ENCODE peak calls at places on chromosomes 1 and 21, in eight cellular contexts. One of them, this sample, is unnamed.

GRCh38 chr21:45224189-45224938 is 63.3 kb downstream of the POFUT2 start:
- DNase-seq in adrenal gland: no peak
- DNase-seq in body of pancreas: no peak
- DNase-seq in CD4-positive, alpha-beta T cell: peak; percentile 77
- DNase-seq in HCT116: no peak
- DNase-seq in SJCRH30: no peak
- DNase-seq in ovary: no peak
- DNase-seq in OCI-LY7: no peak
- DNase-seq in this sample: peak; percentile 72

GRCh38 chr21:19326581-19327319 is 923.2 kb upstream of the TMPRSS15 start:
- DNase-seq in CD4-positive, alpha-beta T cell: no peak
- DNase-seq in HCT116: no peak
- DNase-seq in body of pancreas: no peak
- DNase-seq in OCI-LY7: no peak
- DNase-seq in SJCRH30: peak; percentile 64
- DNase-seq in ovary: no peak
- DNase-seq in adrenal gland: no peak
- DNase-seq in this sample: no peak

GRCh38 chr1:51249445-51249844 is 13.4 kb downstream of the RNF11 start:
- DNase-seq in CD4-positive, alpha-beta T cell: no peak
- DNase-seq in SJCRH30: no peak
- DNase-seq in ovary: no peak
- DNase-seq in body of pancreas: no peak
- DNase-seq in HCT116: no peak
- DNase-seq in adrenal gland: no peak
- DNase-seq in OCI-LY7: no peak
- DNase-seq in this sample: no peak

GRCh38 chr21:45768011-45768740 is 124.7 kb downstream of the PCBP3 start:
- DNase-seq in SJCRH30: no peak
- DNase-seq in OCI-LY7: no peak
- DNase-seq in body of pancreas: no peak
- DNase-seq in adrenal gland: no peak
- DNase-seq in CD4-positive, alpha-beta T cell: no peak
- DNase-seq in HCT116: no peak
- DNase-seq in ovary: no peak
- DNase-seq in this sample: no peak

GRCh38 chr21:45019076-45019886 is 55.1 kb upstream of the ADARB1 start:
- DNase-seq in ovary: peak; percentile 21
- DNase-seq in SJCRH30: no peak
- DNase-seq in adrenal gland: peak; percentile 15
- DNase-seq in CD4-positive, alpha-beta T cell: no peak
- DNase-seq in body of pancreas: no peak
- DNase-seq in OCI-LY7: no peak
- DNase-seq in HCT116: no peak
- DNase-seq in this sample: peak; percentile 9

GRCh38 chr1:20476260-20477038 is 9.6 kb downstream of the CAMK2N1 start:
- DNase-seq in SJCRH30: peak; percentile 76
- DNase-seq in adrenal gland: peak; percentile 92
- DNase-seq in body of pancreas: peak; percentile 58
- DNase-seq in OCI-LY7: no peak
- DNase-seq in ovary: peak; percentile 77
- DNase-seq in CD4-positive, alpha-beta T cell: no peak
- DNase-seq in HCT116: no peak
- DNase-seq in this sample: no peak

GRCh38 chr1:1173793-1174415 is at the start of gene TTLL10:
- DNase-seq in body of pancreas: no peak
- DNase-seq in ovary: no peak
- DNase-seq in adrenal gland: no peak
- DNase-seq in HCT116: no peak
- DNase-seq in SJCRH30: no peak
- DNase-seq in CD4-positive, alpha-beta T cell: peak; percentile 68
- DNase-seq in OCI-LY7: no peak
- DNase-seq in this sample: peak; percentile 58

GRCh38 chr1:112815376-112815775 is 100.2 kb upstream of the PPM1J start:
- DNase-seq in SJCRH30: no peak
- DNase-seq in adrenal gland: no peak
- DNase-seq in body of pancreas: no peak
- DNase-seq in CD4-positive, alpha-beta T cell: no peak
- DNase-seq in ovary: no peak
- DNase-seq in OCI-LY7: no peak
- DNase-seq in HCT116: no peak
- DNase-seq in this sample: no peak

GRCh38 chr21:44789880-44790279 is 11.7 kb downstream of the UBE2G2 start:
- DNase-seq in SJCRH30: no peak
- DNase-seq in body of pancreas: no peak
- DNase-seq in ovary: no peak
- DNase-seq in adrenal gland: no peak
- DNase-seq in OCI-LY7: no peak
- DNase-seq in CD4-positive, alpha-beta T cell: no peak
- DNase-seq in HCT116: no peak
- DNase-seq in this sample: no peak

GRCh38 chr21:44732263-44732662 is 20.9 kb upstream of the TSPEAR start:
- DNase-seq in body of pancreas: no peak
- DNase-seq in adrenal gland: no peak
- DNase-seq in ovary: no peak
- DNase-seq in HCT116: no peak
- DNase-seq in CD4-positive, alpha-beta T cell: no peak
- DNase-seq in OCI-LY7: no peak
- DNase-seq in SJCRH30: no peak
- DNase-seq in this sample: no peak

GRCh38 chr1:52593495-52593894 is 8.7 kb upstream of the GPX7 start:
- DNase-seq in ovary: no peak
- DNase-seq in HCT116: no peak
- DNase-seq in SJCRH30: no peak
- DNase-seq in OCI-LY7: no peak
- DNase-seq in body of pancreas: no peak
- DNase-seq in adrenal gland: no peak
- DNase-seq in CD4-positive, alpha-beta T cell: no peak
- DNase-seq in this sample: no peak

GRCh38 chr1:59481915-59482505 is 185.1 kb downstream of the FGGY start:
- DNase-seq in ovary: no peak
- DNase-seq in SJCRH30: peak; percentile 49
- DNase-seq in OCI-LY7: no peak
- DNase-seq in body of pancreas: no peak
- DNase-seq in adrenal gland: no peak
- DNase-seq in CD4-positive, alpha-beta T cell: no peak
- DNase-seq in HCT116: no peak
- DNase-seq in this sample: no peak

GRCh38 chr21:9737871-9738520 is 783.4 kb upstream of the TPTE start:
- DNase-seq in body of pancreas: no peak
- DNase-seq in OCI-LY7: no peak
- DNase-seq in ovary: no peak
- DNase-seq in SJCRH30: no peak
- DNase-seq in HCT116: no peak
- DNase-seq in adrenal gland: no peak
- DNase-seq in CD4-positive, alpha-beta T cell: no peak
- DNase-seq in this sample: no peak
- H3K9me3 ChIP-seq in body of pancreas: no peaks in the 10 kb centered on the region
- H3K9me3 ChIP-seq in OCI-LY7: peaks cover 35% of the 10 kb centered on the region
- H3K9me3 ChIP-seq in ovary: no peaks in the 10 kb centered on the region
- H3K9me3 ChIP-seq in SJCRH30: no peaks in the 10 kb centered on the region
- H3K9me3 ChIP-seq in HCT116: peaks cover 60% of the 10 kb centered on the region
- H3K9me3 ChIP-seq in adrenal gland: no peaks in the 10 kb centered on the region
- H3K9me3 ChIP-seq in CD4-positive, alpha-beta T cell: peaks cover 29% of the 10 kb centered on the region
- H3K9me3 ChIP-seq in this sample: no peaks in the 10 kb centered on the region

DNA sequence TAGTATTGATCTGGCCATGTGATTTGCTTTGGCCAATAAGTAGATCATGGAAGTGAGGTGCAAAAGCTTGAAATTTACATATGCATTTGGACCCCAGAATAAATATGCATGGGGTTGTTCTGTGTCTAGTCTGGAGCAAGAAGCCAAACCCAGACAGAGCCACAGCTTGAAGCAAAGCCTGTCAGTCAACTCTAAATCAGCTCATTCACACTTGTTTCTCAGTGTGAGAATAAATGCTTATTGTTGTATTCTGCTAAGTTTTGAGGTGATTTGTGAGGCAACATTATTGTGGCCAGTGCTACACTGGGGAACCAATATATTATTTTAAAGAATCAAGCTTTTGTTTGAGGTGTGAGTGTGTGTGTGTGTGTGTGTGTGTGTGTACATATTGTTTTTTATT is 12.2 kb upstream of the PGLYRP3 start:
- DNase-seq in HCT116: no peak
- DNase-seq in ovary: no peak
- DNase-seq in body of pancreas: no peak
- DNase-seq in CD4-positive, alpha-beta T cell: no peak
- DNase-seq in SJCRH30: no peak
- DNase-seq in adrenal gland: no peak
- DNase-seq in OCI-LY7: no peak
- DNase-seq in this sample: no peak
- H3K9me3 ChIP-seq in HCT116: no peaks in the 10 kb centered on the region
- H3K9me3 ChIP-seq in ovary: no peaks in the 10 kb centered on the region
- H3K9me3 ChIP-seq in body of pancreas: no peaks in the 10 kb centered on the region
- H3K9me3 ChIP-seq in CD4-positive, alpha-beta T cell: peaks cover 22% of the 10 kb centered on the region
- H3K9me3 ChIP-seq in SJCRH30: peaks cover 3% of the 10 kb centered on the region
- H3K9me3 ChIP-seq in adrenal gland: no peaks in the 10 kb centered on the region
- H3K9me3 ChIP-seq in OCI-LY7: no peaks in the 10 kb centered on the region
- H3K9me3 ChIP-seq in this sample: peaks cover 3% of the 10 kb centered on the region

GRCh38 chr1:2822621-2823145 is 21.2 kb upstream of the TTC34 start:
- DNase-seq in OCI-LY7: no peak
- DNase-seq in adrenal gland: no peak
- DNase-seq in CD4-positive, alpha-beta T cell: no peak
- DNase-seq in SJCRH30: no peak
- DNase-seq in ovary: no peak
- DNase-seq in body of pancreas: no peak
- DNase-seq in HCT116: no peak
- DNase-seq in this sample: no peak
- H3K9me3 ChIP-seq in OCI-LY7: no peaks in the 10 kb centered on the region
- H3K9me3 ChIP-seq in adrenal gland: no peaks in the 10 kb centered on the region
- H3K9me3 ChIP-seq in CD4-positive, alpha-beta T cell: no peaks in the 10 kb centered on the region
- H3K9me3 ChIP-seq in SJCRH30: no peaks in the 10 kb centered on the region
- H3K9me3 ChIP-seq in ovary: no peaks in the 10 kb centered on the region
- H3K9me3 ChIP-seq in body of pancreas: no peaks in the 10 kb centered on the region
- H3K9me3 ChIP-seq in HCT116: no peaks in the 10 kb centered on the region
- H3K9me3 ChIP-seq in this sample: no peaks in the 10 kb centered on the region

DNA sequence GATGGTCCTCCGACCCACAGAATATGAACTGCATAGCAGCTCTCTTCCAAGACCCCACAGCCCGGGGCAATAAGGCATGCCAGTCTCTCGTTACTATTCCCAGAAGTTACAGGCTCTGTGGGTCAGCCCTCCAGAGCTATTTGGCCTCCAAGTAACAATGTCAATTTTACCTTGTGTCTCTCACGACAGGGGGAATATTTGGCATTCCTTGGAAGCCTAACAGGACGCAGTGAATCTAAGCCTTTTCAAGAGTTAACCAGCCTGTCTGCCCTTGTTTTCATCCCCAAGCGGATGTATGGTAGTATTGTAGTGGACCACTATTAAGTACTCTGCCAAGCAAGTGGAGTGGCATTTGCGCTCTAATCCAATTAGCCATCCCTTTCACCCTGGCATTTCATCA is 24.4 kb upstream of the GNG4 start:
- DNase-seq in body of pancreas: no peak
- DNase-seq in ovary: no peak
- DNase-seq in OCI-LY7: no peak
- DNase-seq in HCT116: no peak
- DNase-seq in CD4-positive, alpha-beta T cell: no peak
- DNase-seq in adrenal gland: no peak
- DNase-seq in SJCRH30: no peak
- DNase-seq in this sample: no peak
- H3K9me3 ChIP-seq in body of pancreas: no peaks in the 10 kb centered on the region
- H3K9me3 ChIP-seq in ovary: no peaks in the 10 kb centered on the region
- H3K9me3 ChIP-seq in OCI-LY7: peaks cover 9% of the 10 kb centered on the region
- H3K9me3 ChIP-seq in HCT116: peaks cover 19% of the 10 kb centered on the region
- H3K9me3 ChIP-seq in CD4-positive, alpha-beta T cell: peaks cover 62% of the 10 kb centered on the region
- H3K9me3 ChIP-seq in adrenal gland: no peaks in the 10 kb centered on the region
- H3K9me3 ChIP-seq in SJCRH30: no peaks in the 10 kb centered on the region
- H3K9me3 ChIP-seq in this sample: peaks cover 10% of the 10 kb centered on the region

GRCh38 chr21:27584266-27584665 is 617.4 kb upstream of the ADAMTS5 start:
- DNase-seq in HCT116: no peak
- DNase-seq in OCI-LY7: no peak
- DNase-seq in body of pancreas: no peak
- DNase-seq in CD4-positive, alpha-beta T cell: no peak
- DNase-seq in adrenal gland: no peak
- DNase-seq in SJCRH30: no peak
- DNase-seq in ovary: no peak
- DNase-seq in this sample: no peak
- H3K9me3 ChIP-seq in HCT116: peaks cover 18% of the 10 kb centered on the region
- H3K9me3 ChIP-seq in OCI-LY7: peaks cover 7% of the 10 kb centered on the region
- H3K9me3 ChIP-seq in body of pancreas: no peaks in the 10 kb centered on the region
- H3K9me3 ChIP-seq in CD4-positive, alpha-beta T cell: no peaks in the 10 kb centered on the region
- H3K9me3 ChIP-seq in adrenal gland: no peaks in the 10 kb centered on the region
- H3K9me3 ChIP-seq in SJCRH30: peaks cover 9% of the 10 kb centered on the region
- H3K9me3 ChIP-seq in ovary: no peaks in the 10 kb centered on the region
- H3K9me3 ChIP-seq in this sample: no peaks in the 10 kb centered on the region

This sample was measured in T-helper 17 cell.